ENCODE peak calls at places on chromosome X, in four cellular contexts. J, K, I and C are unnamed samples.

GRCh38 chrX:119686087-119686639 is 6.8 kb downstream of the SEPTIN6 start:
- DNase-seq in I (no peak), K (no peak), J (no peak), C (no peak)

GRCh38 chrX:19373034-19373891 is 29.5 kb downstream of the PDHA1 start:
- DNase-seq in J (no peak), K (no peak), I (no peak), C (no peak)

GRCh38 chrX:39688576-39689373 is 409.0 kb downstream of the BCOR start:
- DNase-seq in J (peak), I (peak), K (peak), C (peak)

GRCh38 chrX:129037389-129037788 is 485.9 kb downstream of the SMARCA1 start:
- DNase-seq in J (no peak), I (no peak), K (no peak), C (no peak)

GRCh38 chrX:23783569-23784486 is 855 bp downstream of the SAT1 start:
- DNase-seq in I (no peak), K (peak), J (no peak), C (no peak)

GRCh38 chrX:153974003-153974725 is 1.6 kb downstream of the TMEM187 start:
- DNase-seq in J (no peak), K (no peak), I (no peak), C (no peak)

GRCh38 chrX:24133280-24133679 is 16.2 kb upstream of the ZFX start:
- DNase-seq in J (no peak), K (no peak), I (no peak), C (no peak)

GRCh38 chrX:9595131-9595530 is 130.3 kb downstream of the TBL1X start:
- DNase-seq in I (no peak), J (no peak), K (peak), C (no peak)

GRCh38 chrX:138759217-138759943 is 47.9 kb upstream of the FGF13 start:
- DNase-seq in I (no peak), J (no peak), K (no peak), C (no peak)

GRCh38 chrX:138754861-138755260 is 43.3 kb upstream of the FGF13 start:
- DNase-seq in I (no peak), K (no peak), J (no peak), C (no peak)

GRCh38 chrX:138761380-138761779 is 49.9 kb upstream of the FGF13 start:
- DNase-seq in K (no peak), J (no peak), I (no peak), C (no peak)

DNA sequence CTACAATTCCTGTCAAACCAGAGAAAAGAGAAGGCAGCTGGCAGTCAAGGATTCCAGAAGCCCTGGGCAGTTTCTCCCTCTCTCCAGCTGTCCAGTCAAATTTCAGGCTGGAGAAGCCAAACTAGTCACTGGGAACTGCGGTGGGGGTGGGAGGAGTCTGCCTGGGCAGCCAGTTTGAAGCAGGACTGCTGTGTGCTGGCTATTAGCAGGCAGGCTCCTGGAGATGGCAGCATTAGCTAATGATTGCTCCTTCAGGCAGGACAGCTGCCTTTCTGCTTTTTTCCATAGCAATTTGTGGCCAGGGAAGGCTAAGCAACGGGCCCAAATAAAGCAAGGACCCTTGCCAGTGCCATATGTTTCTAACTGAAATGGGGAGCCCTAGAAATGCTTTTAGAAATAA is 44.7 kb upstream of the FGF13 start:
- DNase-seq in J (peak), K (peak), I (no peak), C (no peak)
- TF ChIP-seq CTCF in J (no peak), K (no peak), I (no peak), C (no peak)

GRCh38 chrX:50448565-50448964 is 22.1 kb downstream of the DGKK start:
- DNase-seq in I (peak), K (no peak), J (peak), C (no peak)
- TF ChIP-seq CTCF in I (no peak), K (no peak), J (peak), C (no peak)

DNA sequence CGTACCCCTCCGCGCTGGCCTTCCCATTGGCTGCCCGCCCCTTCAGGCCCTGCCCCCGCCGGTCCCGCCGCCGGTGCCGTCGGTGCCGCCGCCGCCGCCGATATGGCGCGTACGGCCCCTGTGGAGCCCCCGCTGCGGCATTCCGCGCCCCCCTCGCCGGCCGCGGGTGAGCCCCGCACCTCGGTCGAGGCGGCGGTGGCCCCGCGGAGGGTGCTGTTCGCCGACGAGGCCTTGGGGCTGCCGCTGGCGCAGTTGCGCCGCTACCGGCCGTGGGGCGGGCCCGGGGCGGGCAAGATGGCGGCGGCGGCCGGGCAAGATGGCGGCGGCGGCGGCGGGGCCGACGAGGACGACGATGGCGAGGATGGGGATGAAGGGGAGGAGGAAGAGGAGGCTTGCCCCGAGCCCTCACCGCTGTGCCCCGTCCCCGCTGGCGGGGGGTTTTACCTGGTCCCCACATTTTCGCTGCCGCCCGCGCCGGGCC is at the start of gene PPP1R3F:
- DNase-seq in K (no peak), I (no peak), J (no peak), C (no peak)
- TF ChIP-seq CTCF in K (no peak), I (no peak), J (no peak), C (no peak)

DNA sequence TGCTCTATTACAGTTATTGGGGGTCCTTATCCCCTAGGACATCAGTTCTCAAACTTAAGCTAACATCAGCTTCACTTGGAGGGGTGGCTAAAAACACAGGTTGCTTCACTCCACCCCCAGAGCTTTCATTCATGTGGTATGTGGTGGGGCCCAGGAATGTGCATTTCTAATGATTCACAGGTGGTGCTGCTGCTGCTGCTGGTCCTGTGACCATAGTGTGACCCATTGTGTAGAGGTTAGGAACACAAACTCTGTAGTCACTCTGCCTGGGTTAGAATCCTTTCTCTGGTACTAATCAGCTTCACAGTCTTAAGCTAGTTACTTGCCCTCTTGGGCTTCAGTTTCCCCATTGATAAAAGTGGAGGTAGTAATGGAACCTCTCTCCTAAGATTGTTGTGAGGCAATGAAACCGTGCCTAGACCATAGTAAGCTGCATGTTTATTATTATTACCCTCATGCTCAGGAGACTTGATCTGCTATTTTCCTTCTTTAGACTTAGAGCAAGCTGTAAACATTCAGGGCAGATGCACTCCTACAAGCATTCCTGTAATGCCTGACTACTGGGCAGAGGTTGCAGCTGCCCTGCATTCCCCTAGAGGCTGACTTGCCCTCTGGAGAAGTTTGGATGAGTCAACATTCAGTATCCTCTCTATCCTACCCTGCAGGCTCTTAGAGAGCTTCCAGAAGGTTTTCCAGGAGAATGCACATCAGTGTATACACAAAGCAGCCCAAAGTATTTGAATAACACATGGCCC is 94.1 kb upstream of the ACSL4 start:
- DNase-seq in I (peak), J (no peak), K (peak), C (no peak)
- TF ChIP-seq CTCF in I (no peak), J (no peak), K (no peak), C (no peak)

GRCh38 chrX:147736045-147736444 is 175.7 kb upstream of the FMR1 start:
- DNase-seq in J (no peak), K (no peak), I (no peak), C (no peak)

GRCh38 chrX:147737690-147738089 is 174.0 kb upstream of the FMR1 start:
- DNase-seq in K (no peak), I (no peak), J (no peak), C (no peak)

GRCh38 chrX:147738260-147738659 is 173.5 kb upstream of the FMR1 start:
- DNase-seq in J (no peak), I (no peak), K (no peak), C (no peak)

DNA sequence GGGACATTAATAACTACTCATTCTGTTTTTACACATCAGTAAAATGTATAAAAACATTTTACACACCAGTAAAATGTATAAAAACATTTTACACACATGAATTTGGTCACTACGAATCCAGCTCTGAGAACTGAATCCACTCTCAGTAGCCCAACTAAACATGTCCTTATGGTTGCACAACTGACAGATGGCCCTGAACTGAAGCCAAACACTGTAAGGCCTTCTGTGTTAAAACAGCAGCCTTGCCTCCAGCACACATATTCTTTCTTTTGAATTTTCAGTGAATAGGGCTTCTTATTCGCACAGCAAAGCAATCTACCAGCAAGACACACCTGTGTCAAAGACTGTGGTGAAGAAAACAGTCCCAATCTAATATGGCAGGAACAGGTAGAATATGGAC is 169.9 kb upstream of the FMR1 start:
- DNase-seq in I (no peak), J (no peak), K (no peak), C (no peak)
- TF ChIP-seq CTCF in I (no peak), J (no peak), K (no peak), C (no peak)

DNA sequence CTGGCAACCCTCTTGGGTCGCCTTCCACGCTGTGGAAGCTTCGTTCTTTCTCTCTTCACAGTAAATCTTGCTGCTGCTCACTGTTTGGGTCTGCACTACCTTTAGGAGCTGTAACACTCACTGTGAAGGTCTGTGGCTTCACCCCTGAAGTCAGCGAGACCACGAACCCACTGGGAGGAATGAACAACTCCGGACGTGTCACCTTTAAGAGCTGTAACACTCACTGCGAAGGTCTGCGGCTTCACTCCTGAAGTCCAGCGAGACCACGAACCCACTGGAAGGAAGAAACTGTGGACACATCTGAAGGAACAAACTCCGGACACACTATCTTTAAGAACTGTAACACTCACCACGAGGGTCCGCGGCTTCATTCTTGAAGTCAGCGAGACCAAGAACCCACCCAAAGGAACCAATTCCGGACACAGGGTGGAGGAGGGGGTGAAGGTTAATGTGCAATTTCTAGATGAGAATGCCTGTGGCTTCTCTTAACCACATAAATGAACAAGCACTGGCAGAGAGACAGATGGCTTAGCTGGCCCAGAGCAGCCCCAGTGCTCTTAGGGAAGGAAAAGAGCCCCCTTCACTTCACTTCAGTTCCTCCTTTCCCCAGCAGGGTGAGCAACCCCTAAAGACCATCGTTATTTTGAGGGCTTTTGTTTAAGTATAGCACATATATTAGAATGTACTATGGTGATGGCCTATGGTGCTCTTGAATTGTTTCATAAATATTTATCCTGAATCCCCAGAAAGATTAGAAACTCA is 73.0 kb downstream of the LUZP4 start:
- DNase-seq in I (no peak), K (no peak), J (no peak), C (no peak)
- TF ChIP-seq CTCF in I (no peak), K (no peak), J (no peak), C (peak)

DNA sequence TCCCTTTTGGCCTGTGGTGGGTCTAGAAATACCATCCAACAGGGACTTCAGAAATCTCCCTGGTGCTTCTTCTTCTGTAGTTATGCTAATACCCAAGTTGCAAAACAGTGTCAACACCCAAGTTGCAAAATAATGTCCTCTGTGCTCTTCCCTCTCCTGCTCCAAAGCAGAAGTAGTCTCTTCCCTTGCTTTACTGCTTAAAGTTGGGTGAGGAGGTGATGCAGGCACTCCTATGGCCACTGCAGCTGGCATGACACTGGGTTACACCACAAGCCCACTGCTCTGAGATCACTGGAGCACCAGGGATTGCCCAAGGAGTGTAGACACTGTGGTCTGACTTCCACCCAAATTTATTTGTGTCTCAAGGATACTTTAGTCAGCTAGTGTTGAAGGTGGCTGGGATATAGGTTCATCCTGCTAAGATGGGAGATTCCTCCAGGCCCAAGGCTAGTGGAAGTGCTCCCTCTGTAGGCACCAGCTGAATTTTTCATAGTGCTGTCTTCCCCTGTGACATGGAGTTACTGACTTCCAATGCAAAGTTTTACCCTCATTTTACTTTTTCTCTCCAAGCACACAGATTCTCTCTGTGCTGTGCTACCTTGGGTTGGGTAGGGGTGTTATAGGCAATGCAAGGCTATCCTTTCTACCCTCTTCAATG is 196.2 kb upstream of the TENT5D start:
- DNase-seq in I (no peak), K (no peak), J (no peak), C (no peak)
- TF ChIP-seq CTCF in I (no peak), K (no peak), J (peak), C (no peak)

GRCh38 chrX:132022863-132023116 is 312 bp upstream of the STK26 start:
- DNase-seq in I (peak), K (no peak), J (no peak), C (no peak)

GRCh38 chrX:132023117-132023895 is at the start of gene STK26:
- DNase-seq in I (peak), K (peak), J (peak), C (peak)

GRCh38 chrX:132023896-132024386 is 839 bp downstream of the STK26 start:
- DNase-seq in I (peak), K (no peak), J (peak), C (no peak)

GRCh38 chrX:132025085-132025484 is 2.0 kb downstream of the STK26 start:
- DNase-seq in I (no peak), J (no peak), K (no peak), C (no peak)

DNA sequence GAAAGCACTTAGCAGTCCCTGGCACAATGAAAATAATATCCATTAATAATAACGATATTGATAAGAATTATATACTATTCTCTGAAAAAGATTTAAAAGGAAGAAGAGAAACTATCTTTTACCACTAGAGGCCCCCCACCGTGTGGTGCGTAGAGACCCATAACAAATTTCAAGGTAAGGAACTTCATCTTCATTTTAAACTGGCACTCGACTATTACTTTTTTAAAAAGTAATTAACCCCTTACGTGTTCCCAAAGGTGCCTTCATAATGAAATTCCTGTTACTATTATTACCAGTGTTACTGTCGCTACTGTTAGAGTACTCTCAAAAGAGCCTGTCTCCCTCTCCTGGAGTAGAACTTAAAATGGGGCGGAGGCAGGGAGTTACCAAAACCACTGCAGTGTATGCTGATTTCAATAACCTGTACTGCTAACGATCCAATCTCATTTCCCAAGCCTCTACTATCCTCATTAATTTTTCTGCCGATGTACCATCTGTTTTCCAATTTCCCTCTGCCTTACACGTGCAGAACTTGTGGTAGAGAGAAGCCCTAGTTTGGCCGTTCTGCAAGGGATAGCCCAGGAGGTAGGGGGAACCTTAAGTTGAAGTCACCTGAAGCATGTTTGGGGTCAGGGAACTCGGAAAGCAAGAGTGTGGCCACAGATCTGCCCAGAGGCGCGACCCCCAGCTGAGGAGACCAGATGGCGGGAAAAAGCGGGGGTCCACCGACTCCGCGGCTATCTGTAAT is 813 bp upstream of the STK26 start:
- DNase-seq in I (peak), J (peak), K (no peak), C (no peak)
- TF ChIP-seq CTCF in I (peak), J (peak), K (peak), C (no peak)